ENCODE peak calls at places on chromosomes 11 and 22, in ten cellular contexts. One of them, this sample, is unnamed.
A peak's percentile ranks its signal among the peaks of the same experiment; 100 is the strongest.

GRCh38 chr22:49735411-49736311 is 92.0 kb downstream of the BRD1 start:
- DNase-seq in ovary: no peak
- DNase-seq in mucosa of descending colon: no peak
- DNase-seq in prostate gland: no peak
- DNase-seq in heart left ventricle: no peak
- DNase-seq in H9: peak; percentile 65
- DNase-seq in fibroblast of lung: peak; percentile 4
- DNase-seq in A549: no peak
- DNase-seq in CD8-positive, alpha-beta T cell: no peak
- DNase-seq in esophagus squamous epithelium: no peak
- DNase-seq in this sample: peak; percentile 20

GRCh38 chr11:20131744-20132666 is 28.3 kb downstream of the DBX1 start:
- DNase-seq in H9: peak; percentile 80
- DNase-seq in CD8-positive, alpha-beta T cell: peak; percentile 60
- DNase-seq in A549: peak; percentile 74
- DNase-seq in heart left ventricle: peak; percentile 52
- DNase-seq in ovary: peak; percentile 77
- DNase-seq in prostate gland: peak; percentile 50
- DNase-seq in mucosa of descending colon: peak; percentile 76
- DNase-seq in fibroblast of lung: peak; percentile 63
- DNase-seq in esophagus squamous epithelium: no peak
- DNase-seq in this sample: peak; percentile 84

GRCh38 chr11:13602844-13603243 is 65.6 kb upstream of the FAR1 start:
- DNase-seq in mucosa of descending colon: no peak
- DNase-seq in fibroblast of lung: no peak
- DNase-seq in heart left ventricle: no peak
- DNase-seq in A549: no peak
- DNase-seq in H9: peak; percentile 43
- DNase-seq in ovary: no peak
- DNase-seq in prostate gland: no peak
- DNase-seq in CD8-positive, alpha-beta T cell: no peak
- DNase-seq in esophagus squamous epithelium: no peak
- DNase-seq in this sample: no peak

GRCh38 chr11:35892166-35892565 is 51.7 kb upstream of the LDLRAD3 start:
- DNase-seq in CD8-positive, alpha-beta T cell: no peak
- DNase-seq in prostate gland: no peak
- DNase-seq in ovary: no peak
- DNase-seq in H9: no peak
- DNase-seq in heart left ventricle: no peak
- DNase-seq in fibroblast of lung: peak; percentile 45
- DNase-seq in A549: no peak
- DNase-seq in mucosa of descending colon: no peak
- DNase-seq in esophagus squamous epithelium: no peak
- DNase-seq in this sample: no peak

GRCh38 chr11:107576497-107577086 is 11.1 kb upstream of the ALKBH8 start:
- DNase-seq in CD8-positive, alpha-beta T cell: peak; percentile 56
- DNase-seq in fibroblast of lung: peak; percentile 23
- DNase-seq in mucosa of descending colon: no peak
- DNase-seq in H9: no peak
- DNase-seq in esophagus squamous epithelium: no peak
- DNase-seq in ovary: peak; percentile 40
- DNase-seq in prostate gland: no peak
- DNase-seq in A549: peak; percentile 36
- DNase-seq in heart left ventricle: peak; percentile 29
- DNase-seq in this sample: no peak

GRCh38 chr22:48722661-48723060 is 1105.0 kb downstream of the BRD1 start:
- DNase-seq in esophagus squamous epithelium: no peak
- DNase-seq in mucosa of descending colon: no peak
- DNase-seq in ovary: no peak
- DNase-seq in heart left ventricle: no peak
- DNase-seq in prostate gland: no peak
- DNase-seq in H9: no peak
- DNase-seq in A549: no peak
- DNase-seq in fibroblast of lung: no peak
- DNase-seq in CD8-positive, alpha-beta T cell: no peak
- DNase-seq in this sample: peak; percentile 17

GRCh38 chr11:63915961-63916836 is 765 bp downstream of the RCOR2 start:
- DNase-seq in CD8-positive, alpha-beta T cell: peak; percentile 59
- DNase-seq in A549: peak; percentile 70
- DNase-seq in H9: peak; percentile 92
- DNase-seq in esophagus squamous epithelium: no peak
- DNase-seq in heart left ventricle: peak; percentile 60
- DNase-seq in fibroblast of lung: no peak
- DNase-seq in ovary: peak; percentile 70
- DNase-seq in mucosa of descending colon: peak; percentile 81
- DNase-seq in prostate gland: no peak
- DNase-seq in this sample: no peak

GRCh38 chr22:23239429-23239828 is 59.1 kb downstream of the BCR start:
- DNase-seq in esophagus squamous epithelium: no peak
- DNase-seq in ovary: no peak
- DNase-seq in H9: no peak
- DNase-seq in heart left ventricle: no peak
- DNase-seq in CD8-positive, alpha-beta T cell: no peak
- DNase-seq in fibroblast of lung: no peak
- DNase-seq in A549: no peak
- DNase-seq in prostate gland: no peak
- DNase-seq in mucosa of descending colon: no peak
- DNase-seq in this sample: no peak

GRCh38 chr22:30220338-30221009 is 26.1 kb downstream of the LIF start:
- DNase-seq in heart left ventricle: no peak
- DNase-seq in prostate gland: no peak
- DNase-seq in fibroblast of lung: no peak
- DNase-seq in A549: no peak
- DNase-seq in ovary: no peak
- DNase-seq in mucosa of descending colon: no peak
- DNase-seq in CD8-positive, alpha-beta T cell: no peak
- DNase-seq in H9: no peak
- DNase-seq in esophagus squamous epithelium: no peak
- DNase-seq in this sample: no peak

GRCh38 chr11:9347100-9347499 is 32.7 kb upstream of the TMEM41B start:
- DNase-seq in esophagus squamous epithelium: no peak
- DNase-seq in ovary: no peak
- DNase-seq in prostate gland: no peak
- DNase-seq in H9: no peak
- DNase-seq in mucosa of descending colon: no peak
- DNase-seq in fibroblast of lung: peak; percentile 35
- DNase-seq in CD8-positive, alpha-beta T cell: no peak
- DNase-seq in A549: no peak
- DNase-seq in heart left ventricle: no peak
- DNase-seq in this sample: peak; percentile 10

GRCh38 chr11:116217441-116217840 is 555.3 kb downstream of the BUD13 start:
- DNase-seq in H9: no peak
- DNase-seq in esophagus squamous epithelium: no peak
- DNase-seq in heart left ventricle: no peak
- DNase-seq in mucosa of descending colon: no peak
- DNase-seq in ovary: no peak
- DNase-seq in A549: no peak
- DNase-seq in prostate gland: no peak
- DNase-seq in CD8-positive, alpha-beta T cell: no peak
- DNase-seq in fibroblast of lung: no peak
- DNase-seq in this sample: no peak

GRCh38 chr11:34840736-34841386 is 75.3 kb downstream of the APIP start:
- DNase-seq in heart left ventricle: no peak
- DNase-seq in mucosa of descending colon: no peak
- DNase-seq in A549: no peak
- DNase-seq in fibroblast of lung: peak; percentile 15
- DNase-seq in H9: peak; percentile 55
- DNase-seq in ovary: no peak
- DNase-seq in CD8-positive, alpha-beta T cell: peak; percentile 49
- DNase-seq in prostate gland: no peak
- DNase-seq in esophagus squamous epithelium: no peak
- DNase-seq in this sample: peak; percentile 48

DNA sequence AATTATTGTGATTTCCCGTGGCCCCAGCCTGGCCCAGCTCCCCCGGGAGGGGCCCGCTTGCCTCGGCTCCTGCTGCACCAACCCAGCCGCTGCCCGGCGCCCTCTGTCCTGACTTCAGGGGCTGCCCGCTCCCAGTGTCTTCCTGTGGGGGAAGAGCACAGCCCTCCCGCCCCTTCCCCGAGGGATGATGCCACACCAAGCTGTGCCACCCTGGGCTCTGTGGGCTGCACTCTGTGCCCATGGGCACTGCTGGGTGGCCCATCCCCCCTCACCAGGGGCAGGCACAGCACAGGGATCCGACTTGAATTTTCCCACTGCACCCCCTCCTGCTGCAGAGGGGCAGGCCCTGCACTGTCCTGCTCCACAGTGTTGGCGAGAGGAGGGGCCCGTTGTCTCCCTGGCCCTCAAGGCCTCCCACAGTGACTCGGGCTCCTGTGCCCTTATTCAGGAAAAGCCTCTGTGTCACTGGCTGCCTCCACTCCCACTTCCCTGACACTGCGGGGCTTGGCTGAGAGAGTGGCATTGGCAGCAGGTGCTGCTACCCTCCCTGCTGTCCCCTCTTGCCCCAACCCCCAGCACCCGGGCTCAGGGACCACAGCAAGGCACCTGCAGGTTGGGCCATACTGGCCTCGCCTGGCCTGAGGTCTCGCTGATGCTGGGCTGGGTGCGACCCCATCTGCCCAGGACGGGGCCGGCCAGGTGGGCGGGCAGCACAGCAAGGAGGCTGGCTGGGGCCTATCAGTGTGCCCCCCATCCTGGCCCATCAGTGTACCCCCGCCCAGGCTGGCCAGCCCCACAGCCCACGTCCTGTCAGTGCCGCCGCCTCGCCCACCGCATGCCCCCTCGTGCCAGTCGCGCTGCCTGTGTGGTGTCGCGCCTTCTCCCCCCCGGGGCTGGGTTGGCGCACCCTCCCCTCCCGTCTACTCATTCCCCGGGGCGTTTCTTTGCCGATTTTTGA is 3.3 kb upstream of the ANKRD13D start:
- DNase-seq in prostate gland: no peak
- DNase-seq in fibroblast of lung: no peak
- DNase-seq in mucosa of descending colon: peak; percentile 40
- DNase-seq in heart left ventricle: peak; percentile 16
- DNase-seq in ovary: peak; percentile 36
- DNase-seq in CD8-positive, alpha-beta T cell: peak; percentile 74
- DNase-seq in H9: no peak
- DNase-seq in esophagus squamous epithelium: no peak
- DNase-seq in A549: no peak
- DNase-seq in this sample: peak; percentile 55
- H3K4me1 ChIP-seq in prostate gland: peaks cover 11% of the 10 kb centered on the region
- H3K4me1 ChIP-seq in fibroblast of lung: peaks cover 13% of the 10 kb centered on the region
- H3K4me1 ChIP-seq in mucosa of descending colon: peaks cover 22% of the 10 kb centered on the region
- H3K4me1 ChIP-seq in heart left ventricle: peaks cover 39% of the 10 kb centered on the region
- H3K4me1 ChIP-seq in ovary: peaks cover 7% of the 10 kb centered on the region
- H3K4me1 ChIP-seq in CD8-positive, alpha-beta T cell: peaks cover 74% of the 10 kb centered on the region
- H3K4me1 ChIP-seq in H9: peaks cover 4% of the 10 kb centered on the region
- H3K4me1 ChIP-seq in esophagus squamous epithelium: peaks cover 35% of the 10 kb centered on the region
- H3K4me1 ChIP-seq in A549: peaks cover 19% of the 10 kb centered on the region
- H3K4me1 ChIP-seq in this sample: no peaks in the 10 kb centered on the region

GRCh38 chr11:134528453-134528852 is 116.4 kb upstream of the B3GAT1 start:
- DNase-seq in esophagus squamous epithelium: no peak
- DNase-seq in heart left ventricle: no peak
- DNase-seq in prostate gland: no peak
- DNase-seq in ovary: no peak
- DNase-seq in A549: no peak
- DNase-seq in fibroblast of lung: no peak
- DNase-seq in CD8-positive, alpha-beta T cell: no peak
- DNase-seq in H9: peak; percentile 17
- DNase-seq in mucosa of descending colon: no peak
- DNase-seq in this sample: no peak

GRCh38 chr11:134530826-134531225 is 118.8 kb upstream of the B3GAT1 start:
- DNase-seq in mucosa of descending colon: no peak
- DNase-seq in ovary: no peak
- DNase-seq in CD8-positive, alpha-beta T cell: peak; percentile 36
- DNase-seq in heart left ventricle: no peak
- DNase-seq in A549: no peak
- DNase-seq in prostate gland: no peak
- DNase-seq in esophagus squamous epithelium: no peak
- DNase-seq in fibroblast of lung: no peak
- DNase-seq in H9: peak; percentile 18
- DNase-seq in this sample: peak; percentile 37

GRCh38 chr11:134527382-134528243 is 115.6 kb upstream of the B3GAT1 start:
- DNase-seq in prostate gland: peak; percentile 38
- DNase-seq in fibroblast of lung: no peak
- DNase-seq in A549: no peak
- DNase-seq in H9: peak; percentile 30
- DNase-seq in ovary: no peak
- DNase-seq in CD8-positive, alpha-beta T cell: peak; percentile 34
- DNase-seq in heart left ventricle: peak; percentile 10
- DNase-seq in esophagus squamous epithelium: no peak
- DNase-seq in mucosa of descending colon: no peak
- DNase-seq in this sample: no peak

GRCh38 chr11:134531331-134532135 is 119.5 kb upstream of the B3GAT1 start:
- DNase-seq in A549: no peak
- DNase-seq in fibroblast of lung: no peak
- DNase-seq in CD8-positive, alpha-beta T cell: peak; percentile 40
- DNase-seq in heart left ventricle: peak; percentile 29
- DNase-seq in H9: peak; percentile 18
- DNase-seq in ovary: no peak
- DNase-seq in prostate gland: no peak
- DNase-seq in esophagus squamous epithelium: no peak
- DNase-seq in mucosa of descending colon: no peak
- DNase-seq in this sample: peak; percentile 63

GRCh38 chr11:134529212-134530096 is 117.4 kb upstream of the B3GAT1 start:
- DNase-seq in H9: peak; percentile 28
- DNase-seq in A549: no peak
- DNase-seq in heart left ventricle: no peak
- DNase-seq in prostate gland: no peak
- DNase-seq in fibroblast of lung: no peak
- DNase-seq in esophagus squamous epithelium: no peak
- DNase-seq in CD8-positive, alpha-beta T cell: peak; percentile 42
- DNase-seq in mucosa of descending colon: no peak
- DNase-seq in ovary: no peak
- DNase-seq in this sample: no peak
- H3K9me3 ChIP-seq in H9: no peaks in the 10 kb centered on the region
- H3K9me3 ChIP-seq in A549: no peaks in the 10 kb centered on the region
- H3K9me3 ChIP-seq in heart left ventricle: no peaks in the 10 kb centered on the region
- H3K9me3 ChIP-seq in prostate gland: no peaks in the 10 kb centered on the region
- H3K9me3 ChIP-seq in fibroblast of lung: no peaks in the 10 kb centered on the region
- H3K9me3 ChIP-seq in esophagus squamous epithelium: no peaks in the 10 kb centered on the region
- H3K9me3 ChIP-seq in CD8-positive, alpha-beta T cell: no peaks in the 10 kb centered on the region
- H3K9me3 ChIP-seq in mucosa of descending colon: no peaks in the 10 kb centered on the region
- H3K9me3 ChIP-seq in ovary: no peaks in the 10 kb centered on the region
- H3K9me3 ChIP-seq in this sample: no peaks in the 10 kb centered on the region

DNA sequence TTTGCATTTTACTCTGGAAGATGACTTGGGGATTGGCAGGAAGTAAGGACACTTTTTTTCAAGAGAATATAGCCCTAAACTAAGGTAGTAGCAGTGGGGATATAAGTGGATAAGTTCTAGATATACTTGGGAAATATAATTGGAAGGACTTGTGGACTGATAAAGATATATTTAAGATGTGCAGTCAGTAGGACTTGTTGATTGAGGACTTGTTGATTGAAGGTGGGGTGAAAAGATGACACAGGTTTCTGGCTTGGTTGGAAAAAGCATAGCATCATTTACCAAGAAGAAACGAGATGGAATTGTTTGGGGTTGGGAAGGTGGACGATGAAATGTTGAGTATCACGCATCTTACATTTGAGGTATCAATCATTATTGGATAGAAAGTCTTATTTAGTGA is 1.5 kb upstream of the TAF10 start:
- DNase-seq in A549: no peak
- DNase-seq in prostate gland: no peak
- DNase-seq in esophagus squamous epithelium: no peak
- DNase-seq in fibroblast of lung: no peak
- DNase-seq in ovary: no peak
- DNase-seq in heart left ventricle: no peak
- DNase-seq in CD8-positive, alpha-beta T cell: no peak
- DNase-seq in H9: no peak
- DNase-seq in mucosa of descending colon: no peak
- DNase-seq in this sample: no peak
- H3K4me1 ChIP-seq in A549: peaks cover 21% of the 10 kb centered on the region
- H3K4me1 ChIP-seq in prostate gland: peaks cover 7% of the 10 kb centered on the region
- H3K4me1 ChIP-seq in esophagus squamous epithelium: peaks cover 35% of the 10 kb centered on the region
- H3K4me1 ChIP-seq in fibroblast of lung: peaks cover 16% of the 10 kb centered on the region
- H3K4me1 ChIP-seq in ovary: peaks cover 6% of the 10 kb centered on the region
- H3K4me1 ChIP-seq in heart left ventricle: peaks cover 50% of the 10 kb centered on the region
- H3K4me1 ChIP-seq in CD8-positive, alpha-beta T cell: peaks cover 33% of the 10 kb centered on the region
- H3K4me1 ChIP-seq in H9: no peaks in the 10 kb centered on the region
- H3K4me1 ChIP-seq in mucosa of descending colon: peaks cover 20% of the 10 kb centered on the region
- H3K4me1 ChIP-seq in this sample: peaks cover 5% of the 10 kb centered on the region

GRCh38 chr11:92946707-92947106 is 22.7 kb upstream of the MTNR1B start:
- DNase-seq in A549: no peak
- DNase-seq in prostate gland: no peak
- DNase-seq in esophagus squamous epithelium: no peak
- DNase-seq in mucosa of descending colon: no peak
- DNase-seq in ovary: no peak
- DNase-seq in fibroblast of lung: no peak
- DNase-seq in heart left ventricle: no peak
- DNase-seq in H9: no peak
- DNase-seq in CD8-positive, alpha-beta T cell: no peak
- DNase-seq in this sample: no peak
- H3K9me3 ChIP-seq in A549: peaks cover 7% of the 10 kb centered on the region
- H3K9me3 ChIP-seq in prostate gland: no peaks in the 10 kb centered on the region
- H3K9me3 ChIP-seq in esophagus squamous epithelium: no peaks in the 10 kb centered on the region
- H3K9me3 ChIP-seq in mucosa of descending colon: peaks cover 7% of the 10 kb centered on the region
- H3K9me3 ChIP-seq in ovary: no peaks in the 10 kb centered on the region
- H3K9me3 ChIP-seq in fibroblast of lung: no peaks in the 10 kb centered on the region
- H3K9me3 ChIP-seq in heart left ventricle: no peaks in the 10 kb centered on the region
- H3K9me3 ChIP-seq in H9: no peaks in the 10 kb centered on the region
- H3K9me3 ChIP-seq in CD8-positive, alpha-beta T cell: no peaks in the 10 kb centered on the region
- H3K9me3 ChIP-seq in this sample: peaks cover 5% of the 10 kb centered on the region

This sample was measured in aorta.